ENCODE peak calls at places on chromosomes 6 and 20, in four cellular contexts. T is colonic mucosa, W is testis, F is HT1080. H is an unnamed sample.

GRCh38 chr6:85250586-85251216 is 199.2 kb upstream of the NT5E start:
- DNase-seq in T (no peak), W (no peak), F (no peak), H (no peak)

GRCh38 chr20:56730003-56730402 is 100.9 kb downstream of the TFAP2C start:
- DNase-seq in T (no peak), W (peak; percentile 81), F (no peak), H (no peak)

GRCh38 chr6:158536084-158536890 is 23.6 kb upstream of the TMEM181 start:
- DNase-seq in T (peak; percentile 85), W (peak; percentile 90), F (peak; percentile 68), H (peak; percentile 84)

GRCh38 chr6:113306552-113307145 is 550.5 kb upstream of the MARCKS start:
- DNase-seq in T (peak; percentile 82), W (peak; percentile 79), F (peak; percentile 62), H (peak; percentile 63)

GRCh38 chr6:44624226-44624625 is 236.7 kb downstream of the CDC5L start:
- DNase-seq in T (no peak), W (no peak), F (no peak), H (no peak)

GRCh38 chr6:6942826-6943225 is 164.9 kb upstream of the RREB1 start:
- DNase-seq in T (no peak), W (peak; percentile 29), F (no peak), H (no peak)

GRCh38 chr6:21382821-21383455 is 210.6 kb upstream of the SOX4 start:
- DNase-seq in T (no peak), W (no peak), F (no peak), H (no peak)

GRCh38 chr6:44073612-44074382 is 53.5 kb downstream of the MRPL14 start:
- DNase-seq in T (peak; percentile 39), W (peak; percentile 28), F (no peak), H (no peak)

GRCh38 chr6:25223421-25224052 is 55.6 kb upstream of the CARMIL1 start:
- DNase-seq in T (peak; percentile 81), W (peak; percentile 67), F (peak; percentile 65), H (peak; percentile 73)

GRCh38 chr6:151805286-151805840 is 2.1 kb upstream of the ESR1 start:
- DNase-seq in T (no peak), W (peak; percentile 31), F (no peak), H (peak; percentile 7)

GRCh38 chr6:39426057-39426592 is 103.6 kb upstream of the KCNK16 start:
- DNase-seq in T (no peak), W (no peak), F (peak; percentile 94), H (no peak)

GRCh38 chr6:16205377-16206144 is 32.8 kb upstream of the GMPR start:
- DNase-seq in T (no peak), W (peak; percentile 48), F (no peak), H (no peak)

GRCh38 chr6:99415446-99415845 is 9.7 kb downstream of the PNISR start:
- DNase-seq in T (no peak), W (no peak), F (no peak), H (no peak)

GRCh38 chr20:2946988-2947961 is 74.0 kb downstream of the PTPRA start:
- DNase-seq in T (no peak), W (peak; percentile 75), F (no peak), H (no peak)

GRCh38 chr20:61478094-61478493 is 226.0 kb downstream of the CDH4 start:
- DNase-seq in T (no peak), W (no peak), F (no peak), H (no peak)

GRCh38 chr6:34657307-34657978 is 39.1 kb downstream of the ILRUN start:
- DNase-seq in T (peak; percentile 77), W (peak; percentile 52), F (peak; percentile 79), H (peak; percentile 57)

GRCh38 chr6:40268166-40268958 is 318.8 kb downstream of the LRFN2 start:
- DNase-seq in T (no peak), W (no peak), F (no peak), H (no peak)

GRCh38 chr6:34161857-34162515 is 16.1 kb upstream of the GRM4 start:
- DNase-seq in T (no peak), W (no peak), F (no peak), H (no peak)

GRCh38 chr20:51487525-51488279 is 54.8 kb downstream of the NFATC2 start:
- DNase-seq in T (no peak), W (no peak), F (peak; percentile 96), H (no peak)

GRCh38 chr20:58715709-58716475 is 23.3 kb downstream of the NPEPL1 start:
- DNase-seq in T (peak; percentile 12), W (no peak), F (no peak), H (no peak)

GRCh38 chr6:16591681-16592549 is 169.3 kb downstream of the ATXN1 start:
- DNase-seq in T (no peak), W (no peak), F (no peak), H (no peak)

GRCh38 chr6:164016056-164016455 is 601.5 kb downstream of the QKI start:
- DNase-seq in T (no peak), W (no peak), F (no peak), H (no peak)

GRCh38 chr6:166487148-166487547 is 99.3 kb downstream of the RAMACL start:
- DNase-seq in T (no peak), W (no peak), F (no peak), H (no peak)

GRCh38 chr6:13811627-13812358 is 2.6 kb downstream of the MCUR1 start:
- DNase-seq in T (peak; percentile 54), W (no peak), F (no peak), H (no peak)